ENCODE peak calls at places on chromosomes 16 and 17, in six cellular contexts. Z, X, V, D, L and R are unnamed samples. For H3K9me3 and H3K4me1, the result is how much of the 10 kb centered on the place peaks cover.

GRCh38 chr16:81642107-81642436 is 137.0 kb upstream of the PLCG2 start:
- DNase-seq in Z (no peak), X (no peak), V (no peak), D (no peak), L (no peak), R (no peak)

GRCh38 chr16:82888616-82889015 is 261.8 kb downstream of the CDH13 start:
- DNase-seq in Z (no peak), X (no peak), V (no peak), D (no peak), L (no peak), R (no peak)

GRCh38 chr17:40499551-40500189 is 1.8 kb downstream of the TNS4 start:
- DNase-seq in Z (peak), X (peak), V (peak), D (peak), L (peak), R (no peak)

GRCh38 chr16:11072420-11073153 is 128.2 kb downstream of the CLEC16A start:
- DNase-seq in Z (no peak), X (no peak), V (no peak), D (no peak), L (no peak), R (no peak)

GRCh38 chr17:6279659-6280058 is 155.3 kb downstream of the AIPL1 start:
- DNase-seq in Z (no peak), X (no peak), V (no peak), D (peak), L (no peak), R (peak)

GRCh38 chr17:794876-795275 is 12.7 kb downstream of the MRM3 start:
- DNase-seq in Z (peak), X (peak), V (peak), D (peak), L (peak), R (no peak)

GRCh38 chr17:4934173-4934979 is 2.3 kb downstream of the GP1BA start:
- DNase-seq in Z (no peak), X (peak), V (no peak), D (peak), L (no peak), R (no peak)

GRCh38 chr17:66634193-66634592 is 200.7 kb upstream of the CACNG5 start:
- DNase-seq in Z (no peak), X (no peak), V (no peak), D (no peak), L (no peak), R (no peak)

GRCh38 chr16:58843675-58844074 is 109.6 kb upstream of the GOT2 start:
- DNase-seq in Z (no peak), X (no peak), V (no peak), D (no peak), L (no peak), R (no peak)

DNA sequence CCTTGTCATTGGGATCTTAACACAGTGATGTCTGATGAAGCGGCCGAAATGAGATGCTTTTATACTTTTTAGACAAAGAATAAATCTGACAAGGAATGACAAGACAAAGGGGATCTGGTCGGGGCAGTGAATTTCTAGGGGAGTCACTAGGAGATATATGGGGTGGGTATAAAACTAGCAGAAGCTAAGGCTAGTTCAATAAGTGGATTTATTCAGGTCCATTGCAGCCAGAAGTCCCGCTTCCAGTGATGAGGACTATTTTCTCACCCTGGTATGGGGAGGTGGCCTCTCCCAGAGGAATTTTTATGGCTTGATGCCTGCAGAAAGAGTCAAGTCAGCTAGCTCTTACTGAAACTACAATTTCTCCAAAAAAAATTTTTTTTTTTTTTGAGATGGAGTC is 23.9 kb downstream of the SLC38A8 start:
- DNase-seq in Z (no peak), X (no peak), V (no peak), D (no peak), L (no peak), R (no peak)
- H3K9me3 ChIP-seq in Z (under half), X (under half), V (under half), D (under half), L (under half), R (under half)

GRCh38 chr16:70527315-70527996 is 3.8 kb downstream of the SF3B3 start:
- DNase-seq in Z (no peak), X (no peak), V (no peak), D (no peak), L (no peak), R (no peak)
- H3K4me3 ChIP-seq in Z (no peak), X (no peak), V (no peak), D (no peak), L (no peak), R (no peak)

DNA sequence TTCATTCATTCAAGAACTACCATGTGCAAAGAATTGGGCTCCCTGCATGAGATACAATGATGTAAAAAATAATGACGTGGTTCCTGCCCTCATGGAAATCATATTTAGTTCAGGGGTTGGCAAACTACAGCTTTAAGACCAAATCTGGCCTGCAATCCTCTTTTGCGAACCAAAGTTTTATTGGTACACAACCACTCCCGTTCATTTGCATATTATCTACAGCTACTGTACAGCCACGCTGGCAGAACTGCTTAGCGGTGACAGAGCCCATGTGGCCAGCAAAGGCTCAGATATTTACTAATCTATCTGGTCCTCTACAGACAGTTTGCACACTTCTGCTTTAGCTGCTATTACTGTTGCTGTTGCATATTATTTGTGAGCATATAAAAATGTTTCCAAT is 167.7 kb downstream of the XYLT1 start:
- DNase-seq in Z (no peak), X (no peak), V (no peak), D (no peak), L (no peak), R (no peak)
- H3K4me1 ChIP-seq in Z (under half), X (under half), V (under half), D (under half), L (under half), R (under half)

GRCh38 chr16:31636433-31636832 is 108.7 kb downstream of the AHSP start:
- DNase-seq in Z (no peak), X (no peak), V (no peak), D (no peak), L (no peak), R (no peak)

DNA sequence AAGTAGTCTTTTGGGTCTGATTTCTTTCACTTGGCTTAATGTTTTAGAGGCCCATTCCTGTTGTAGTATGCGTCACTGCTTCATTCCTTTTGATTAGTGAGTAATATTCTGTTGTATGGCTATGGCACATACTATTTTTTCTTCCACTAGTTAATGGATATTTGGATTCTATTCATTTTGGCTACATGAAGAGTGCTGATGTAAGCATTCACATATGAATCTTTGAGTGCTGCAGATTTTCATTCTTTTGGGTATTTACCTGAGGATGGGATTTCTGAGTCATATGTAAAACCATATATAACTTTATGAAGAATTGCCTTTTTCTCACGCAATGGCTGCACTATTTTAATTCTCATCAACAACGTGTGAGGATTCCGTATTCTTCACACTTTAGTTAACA is 113.6 kb downstream of the AHSP start:
- DNase-seq in Z (no peak), X (no peak), V (no peak), D (no peak), L (no peak), R (no peak)
- H3K9me3 ChIP-seq in Z (under half), X (under half), V (under half), D (under half), L (under half), R (under half)